ENCODE peak calls at places on chromosomes 7 and 10, in six cellular contexts. One of them, this sample, is unnamed.

GRCh38 chr10:120456626-120457430 is at the start of gene PLPP4:
- DNase-seq in dermis microvascular lymphatic vessel endothelial cell: peak; percentile 12
- DNase-seq in NCI-H2029: no peak
- DNase-seq in pons: peak; percentile 42
- DNase-seq in activated CD4-positive, alpha-beta T cell treated with anti-CD3 and anti-CD28 coated beads, Interleukin-2, amount 50 U/mL, for 1 hour: no peak
- DNase-seq in hepatic stellate cell: peak; percentile 70
- DNase-seq in this sample: no peak

GRCh38 chr10:11189581-11190376 is 172.1 kb downstream of the CELF2 start:
- DNase-seq in dermis microvascular lymphatic vessel endothelial cell: no peak
- DNase-seq in NCI-H2029: no peak
- DNase-seq in pons: no peak
- DNase-seq in activated CD4-positive, alpha-beta T cell treated with anti-CD3 and anti-CD28 coated beads, Interleukin-2, amount 50 U/mL, for 1 hour: no peak
- DNase-seq in hepatic stellate cell: no peak
- DNase-seq in this sample: no peak

GRCh38 chr7:92790987-92791386 is 45.4 kb downstream of the CDK6 start:
- DNase-seq in dermis microvascular lymphatic vessel endothelial cell: no peak
- DNase-seq in NCI-H2029: no peak
- DNase-seq in pons: no peak
- DNase-seq in activated CD4-positive, alpha-beta T cell treated with anti-CD3 and anti-CD28 coated beads, Interleukin-2, amount 50 U/mL, for 1 hour: no peak
- DNase-seq in hepatic stellate cell: peak; percentile 21
- DNase-seq in this sample: no peak

GRCh38 chr7:134985894-134986362 is 380 bp upstream of the AGBL3 start:
- DNase-seq in dermis microvascular lymphatic vessel endothelial cell: no peak
- DNase-seq in NCI-H2029: no peak
- DNase-seq in pons: no peak
- DNase-seq in activated CD4-positive, alpha-beta T cell treated with anti-CD3 and anti-CD28 coated beads, Interleukin-2, amount 50 U/mL, for 1 hour: no peak
- DNase-seq in hepatic stellate cell: no peak
- DNase-seq in this sample: no peak

GRCh38 chr10:1642600-1643160 is 94.6 kb downstream of the ADARB2 start:
- DNase-seq in dermis microvascular lymphatic vessel endothelial cell: no peak
- DNase-seq in NCI-H2029: no peak
- DNase-seq in pons: no peak
- DNase-seq in activated CD4-positive, alpha-beta T cell treated with anti-CD3 and anti-CD28 coated beads, Interleukin-2, amount 50 U/mL, for 1 hour: no peak
- DNase-seq in hepatic stellate cell: no peak
- DNase-seq in this sample: no peak

GRCh38 chr10:33993917-33994316 is 659.5 kb upstream of the NRP1 start:
- DNase-seq in dermis microvascular lymphatic vessel endothelial cell: no peak
- DNase-seq in NCI-H2029: no peak
- DNase-seq in pons: no peak
- DNase-seq in activated CD4-positive, alpha-beta T cell treated with anti-CD3 and anti-CD28 coated beads, Interleukin-2, amount 50 U/mL, for 1 hour: no peak
- DNase-seq in hepatic stellate cell: no peak
- DNase-seq in this sample: no peak

GRCh38 chr10:78726171-78726570 is 342.6 kb upstream of the ZMIZ1 start:
- DNase-seq in dermis microvascular lymphatic vessel endothelial cell: no peak
- DNase-seq in NCI-H2029: no peak
- DNase-seq in pons: no peak
- DNase-seq in activated CD4-positive, alpha-beta T cell treated with anti-CD3 and anti-CD28 coated beads, Interleukin-2, amount 50 U/mL, for 1 hour: no peak
- DNase-seq in hepatic stellate cell: no peak
- DNase-seq in this sample: no peak

GRCh38 chr7:5634107-5634950 is 147.1 kb downstream of the RNF216 start:
- DNase-seq in dermis microvascular lymphatic vessel endothelial cell: peak; percentile 49
- DNase-seq in NCI-H2029: no peak
- DNase-seq in pons: peak; percentile 81
- DNase-seq in activated CD4-positive, alpha-beta T cell treated with anti-CD3 and anti-CD28 coated beads, Interleukin-2, amount 50 U/mL, for 1 hour: no peak
- DNase-seq in hepatic stellate cell: peak; percentile 76
- DNase-seq in this sample: no peak

GRCh38 chr7:13414661-13415105 is 574.8 kb downstream of the ETV1 start:
- DNase-seq in dermis microvascular lymphatic vessel endothelial cell: no peak
- DNase-seq in NCI-H2029: no peak
- DNase-seq in pons: peak; percentile 15
- DNase-seq in activated CD4-positive, alpha-beta T cell treated with anti-CD3 and anti-CD28 coated beads, Interleukin-2, amount 50 U/mL, for 1 hour: no peak
- DNase-seq in hepatic stellate cell: no peak
- DNase-seq in this sample: no peak

GRCh38 chr7:88835147-88835728 is 39.7 kb upstream of the TEX47 start:
- DNase-seq in dermis microvascular lymphatic vessel endothelial cell: peak; percentile 41
- DNase-seq in NCI-H2029: no peak
- DNase-seq in pons: peak; percentile 39
- DNase-seq in activated CD4-positive, alpha-beta T cell treated with anti-CD3 and anti-CD28 coated beads, Interleukin-2, amount 50 U/mL, for 1 hour: no peak
- DNase-seq in hepatic stellate cell: no peak
- DNase-seq in this sample: peak; percentile 75

GRCh38 chr7:105916603-105917002 is 40.2 kb upstream of the ATXN7L1 start:
- DNase-seq in dermis microvascular lymphatic vessel endothelial cell: no peak
- DNase-seq in NCI-H2029: no peak
- DNase-seq in pons: no peak
- DNase-seq in activated CD4-positive, alpha-beta T cell treated with anti-CD3 and anti-CD28 coated beads, Interleukin-2, amount 50 U/mL, for 1 hour: no peak
- DNase-seq in hepatic stellate cell: peak; percentile 42
- DNase-seq in this sample: no peak

GRCh38 chr10:123993534-123994416 is 99.6 kb downstream of the CHST15 start:
- DNase-seq in dermis microvascular lymphatic vessel endothelial cell: no peak
- DNase-seq in NCI-H2029: no peak
- DNase-seq in pons: no peak
- DNase-seq in activated CD4-positive, alpha-beta T cell treated with anti-CD3 and anti-CD28 coated beads, Interleukin-2, amount 50 U/mL, for 1 hour: no peak
- DNase-seq in hepatic stellate cell: no peak
- DNase-seq in this sample: no peak

GRCh38 chr10:95250856-95251255 is 39.9 kb downstream of the PDLIM1 start:
- DNase-seq in dermis microvascular lymphatic vessel endothelial cell: no peak
- DNase-seq in NCI-H2029: no peak
- DNase-seq in pons: no peak
- DNase-seq in activated CD4-positive, alpha-beta T cell treated with anti-CD3 and anti-CD28 coated beads, Interleukin-2, amount 50 U/mL, for 1 hour: no peak
- DNase-seq in hepatic stellate cell: no peak
- DNase-seq in this sample: no peak

GRCh38 chr10:59991661-59992060 is 85.3 kb upstream of the CCDC6 start:
- DNase-seq in dermis microvascular lymphatic vessel endothelial cell: peak; percentile 29
- DNase-seq in NCI-H2029: peak; percentile 86
- DNase-seq in pons: peak; percentile 39
- DNase-seq in activated CD4-positive, alpha-beta T cell treated with anti-CD3 and anti-CD28 coated beads, Interleukin-2, amount 50 U/mL, for 1 hour: no peak
- DNase-seq in hepatic stellate cell: no peak
- DNase-seq in this sample: peak; percentile 98

GRCh38 chr10:14114791-14115190 is 215.9 kb downstream of the FRMD4A start:
- DNase-seq in dermis microvascular lymphatic vessel endothelial cell: no peak
- DNase-seq in NCI-H2029: no peak
- DNase-seq in pons: no peak
- DNase-seq in activated CD4-positive, alpha-beta T cell treated with anti-CD3 and anti-CD28 coated beads, Interleukin-2, amount 50 U/mL, for 1 hour: no peak
- DNase-seq in hepatic stellate cell: no peak
- DNase-seq in this sample: no peak

GRCh38 chr10:123399276-123399839 is 245.2 kb downstream of the BUB3 start:
- DNase-seq in dermis microvascular lymphatic vessel endothelial cell: no peak
- DNase-seq in NCI-H2029: no peak
- DNase-seq in pons: no peak
- DNase-seq in activated CD4-positive, alpha-beta T cell treated with anti-CD3 and anti-CD28 coated beads, Interleukin-2, amount 50 U/mL, for 1 hour: no peak
- DNase-seq in hepatic stellate cell: no peak
- DNase-seq in this sample: no peak

GRCh38 chr10:5501976-5502902 is 2.9 kb upstream of the CALML5 start:
- DNase-seq in dermis microvascular lymphatic vessel endothelial cell: peak; percentile 61
- DNase-seq in NCI-H2029: no peak
- DNase-seq in pons: no peak
- DNase-seq in activated CD4-positive, alpha-beta T cell treated with anti-CD3 and anti-CD28 coated beads, Interleukin-2, amount 50 U/mL, for 1 hour: no peak
- DNase-seq in hepatic stellate cell: no peak
- DNase-seq in this sample: no peak

GRCh38 chr10:110171032-110171431 is 36.4 kb upstream of the MXI1 start:
- DNase-seq in dermis microvascular lymphatic vessel endothelial cell: no peak
- DNase-seq in NCI-H2029: no peak
- DNase-seq in pons: no peak
- DNase-seq in activated CD4-positive, alpha-beta T cell treated with anti-CD3 and anti-CD28 coated beads, Interleukin-2, amount 50 U/mL, for 1 hour: no peak
- DNase-seq in hepatic stellate cell: no peak
- DNase-seq in this sample: no peak

GRCh38 chr7:148262721-148263229 is 327.8 kb upstream of the C7orf33 start:
- DNase-seq in dermis microvascular lymphatic vessel endothelial cell: peak; percentile 32
- DNase-seq in NCI-H2029: peak; percentile 16
- DNase-seq in pons: peak; percentile 53
- DNase-seq in activated CD4-positive, alpha-beta T cell treated with anti-CD3 and anti-CD28 coated beads, Interleukin-2, amount 50 U/mL, for 1 hour: peak; percentile 59
- DNase-seq in hepatic stellate cell: peak; percentile 47
- DNase-seq in this sample: peak; percentile 78

GRCh38 chr10:97991875-97992274 is 38.5 kb downstream of the CRTAC1 start:
- DNase-seq in dermis microvascular lymphatic vessel endothelial cell: peak; percentile 38
- DNase-seq in NCI-H2029: no peak
- DNase-seq in pons: no peak
- DNase-seq in activated CD4-positive, alpha-beta T cell treated with anti-CD3 and anti-CD28 coated beads, Interleukin-2, amount 50 U/mL, for 1 hour: no peak
- DNase-seq in hepatic stellate cell: no peak
- DNase-seq in this sample: peak; percentile 35

GRCh38 chr7:63112764-63113712 is 885.6 kb upstream of the ZNF722 start:
- DNase-seq in dermis microvascular lymphatic vessel endothelial cell: no peak
- DNase-seq in NCI-H2029: no peak
- DNase-seq in pons: no peak
- DNase-seq in activated CD4-positive, alpha-beta T cell treated with anti-CD3 and anti-CD28 coated beads, Interleukin-2, amount 50 U/mL, for 1 hour: no peak
- DNase-seq in hepatic stellate cell: no peak
- DNase-seq in this sample: no peak

GRCh38 chr10:42970451-42971250 is 106.2 kb upstream of the RET start:
- DNase-seq in dermis microvascular lymphatic vessel endothelial cell: no peak
- DNase-seq in NCI-H2029: no peak
- DNase-seq in pons: no peak
- DNase-seq in activated CD4-positive, alpha-beta T cell treated with anti-CD3 and anti-CD28 coated beads, Interleukin-2, amount 50 U/mL, for 1 hour: no peak
- DNase-seq in hepatic stellate cell: no peak
- DNase-seq in this sample: no peak

GRCh38 chr7:67455508-67455907 is 458.9 kb downstream of the TYW1 start:
- DNase-seq in dermis microvascular lymphatic vessel endothelial cell: no peak
- DNase-seq in NCI-H2029: no peak
- DNase-seq in pons: no peak
- DNase-seq in activated CD4-positive, alpha-beta T cell treated with anti-CD3 and anti-CD28 coated beads, Interleukin-2, amount 50 U/mL, for 1 hour: no peak
- DNase-seq in hepatic stellate cell: no peak
- DNase-seq in this sample: no peak

GRCh38 chr7:71574153-71574894 is 442.4 kb downstream of the GALNT17 start:
- DNase-seq in dermis microvascular lymphatic vessel endothelial cell: no peak
- DNase-seq in NCI-H2029: no peak
- DNase-seq in pons: no peak
- DNase-seq in activated CD4-positive, alpha-beta T cell treated with anti-CD3 and anti-CD28 coated beads, Interleukin-2, amount 50 U/mL, for 1 hour: no peak
- DNase-seq in hepatic stellate cell: no peak
- DNase-seq in this sample: no peak

GRCh38 chr7:2732388-2732787 is 44.4 kb downstream of the AMZ1 start:
- DNase-seq in dermis microvascular lymphatic vessel endothelial cell: no peak
- DNase-seq in NCI-H2029: no peak
- DNase-seq in pons: no peak
- DNase-seq in activated CD4-positive, alpha-beta T cell treated with anti-CD3 and anti-CD28 coated beads, Interleukin-2, amount 50 U/mL, for 1 hour: no peak
- DNase-seq in hepatic stellate cell: no peak
- DNase-seq in this sample: no peak

GRCh38 chr10:131082201-131082850 is 229.2 kb downstream of the TCERG1L start:
- DNase-seq in dermis microvascular lymphatic vessel endothelial cell: no peak
- DNase-seq in NCI-H2029: no peak
- DNase-seq in pons: no peak
- DNase-seq in activated CD4-positive, alpha-beta T cell treated with anti-CD3 and anti-CD28 coated beads, Interleukin-2, amount 50 U/mL, for 1 hour: no peak
- DNase-seq in hepatic stellate cell: no peak
- DNase-seq in this sample: no peak

GRCh38 chr7:135147899-135148721 is at the start of gene TMEM140:
- DNase-seq in dermis microvascular lymphatic vessel endothelial cell: peak; percentile 92
- DNase-seq in NCI-H2029: no peak
- DNase-seq in pons: peak; percentile 92
- DNase-seq in activated CD4-positive, alpha-beta T cell treated with anti-CD3 and anti-CD28 coated beads, Interleukin-2, amount 50 U/mL, for 1 hour: peak; percentile 43
- DNase-seq in hepatic stellate cell: no peak
- DNase-seq in this sample: peak; percentile 84

GRCh38 chr7:117072620-117073118 is 119.4 kb downstream of the ST7 start:
- DNase-seq in dermis microvascular lymphatic vessel endothelial cell: peak; percentile 34
- DNase-seq in NCI-H2029: peak; percentile 79
- DNase-seq in pons: peak; percentile 83
- DNase-seq in activated CD4-positive, alpha-beta T cell treated with anti-CD3 and anti-CD28 coated beads, Interleukin-2, amount 50 U/mL, for 1 hour: no peak
- DNase-seq in hepatic stellate cell: no peak
- DNase-seq in this sample: no peak